ENCODE peak calls at places on chromosome 20, in six cellular contexts. L is trophoblast cell, D is IMR-90, M is neuronal stem cell, G is H1, I is mesendoderm. Q is an unnamed sample.

GRCh38 chr20:12058201-12058600 is 140.5 kb downstream of the BTBD3 start:
- DNase-seq in L (no peak), G (no peak), M (no peak), I (no peak), D (no peak), Q (peak; percentile 22)

GRCh38 chr20:10221022-10221421 is 2.4 kb downstream of the SNAP25 start:
- DNase-seq in D (no peak), M (no peak), G (no peak), L (no peak), I (no peak), Q (no peak)

GRCh38 chr20:63617092-63617875 is 9.6 kb downstream of the GMEB2 start:
- DNase-seq in G (no peak), L (no peak), D (no peak), M (no peak), I (no peak), Q (no peak)

GRCh38 chr20:23336476-23336875 is 14.1 kb upstream of the NXT1 start:
- DNase-seq in G (no peak), I (no peak), M (no peak), L (no peak), D (no peak), Q (no peak)

GRCh38 chr20:49110767-49111694 is 64.9 kb downstream of the CSE1L start:
- DNase-seq in L (no peak), G (no peak), I (no peak), D (no peak), M (no peak), Q (no peak)

GRCh38 chr20:44422083-44422482 is 53.6 kb upstream of the TTPAL start:
- DNase-seq in D (peak; percentile 48), L (no peak), I (no peak), M (no peak), G (no peak), Q (no peak)

GRCh38 chr20:42754713-42755112 is 435.0 kb downstream of the PTPRT start:
- DNase-seq in L (no peak), M (no peak), D (no peak), I (no peak), G (no peak), Q (no peak)

GRCh38 chr20:41774291-41774690 is 156.1 kb upstream of the CHD6 start:
- DNase-seq in L (no peak), I (no peak), G (no peak), M (no peak), D (no peak), Q (no peak)

GRCh38 chr20:22411568-22412450 is 172.6 kb downstream of the FOXA2 start:
- DNase-seq in L (no peak), M (no peak), I (peak; percentile 82), D (no peak), G (no peak), Q (no peak)

GRCh38 chr20:17562804-17563305 is 7.0 kb upstream of the DSTN start:
- DNase-seq in G (no peak), M (no peak), L (no peak), D (peak; percentile 62), I (peak; percentile 35), Q (peak; percentile 90)

GRCh38 chr20:43404880-43405279 is 52.8 kb upstream of the SRSF6 start:
- DNase-seq in D (no peak), L (peak; percentile 34), G (no peak), M (no peak), I (peak; percentile 63), Q (no peak)

GRCh38 chr20:39547546-39548410 is 585.6 kb downstream of the DHX35 start:
- DNase-seq in D (no peak), I (peak; percentile 18), G (no peak), M (no peak), L (no peak), Q (no peak)

GRCh38 chr20:475463-476357 is 13.4 kb upstream of the TBC1D20 start:
- DNase-seq in M (no peak), D (no peak), L (no peak), I (no peak), G (no peak), Q (no peak)

GRCh38 chr20:50366270-50367103 is 143.7 kb upstream of the PTPN1 start:
- DNase-seq in D (peak; percentile 75), G (no peak), L (no peak), I (no peak), M (no peak), Q (peak; percentile 92)

GRCh38 chr20:20065366-20065765 is 13.0 kb downstream of the CFAP61 start:
- DNase-seq in D (no peak), L (no peak), G (no peak), I (no peak), M (no peak), Q (no peak)

GRCh38 chr20:22490287-22491187 is 93.8 kb downstream of the FOXA2 start:
- DNase-seq in I (peak; percentile 77), L (no peak), D (no peak), G (no peak), M (peak; percentile 48), Q (no peak)

GRCh38 chr20:8837396-8837795 is 231.5 kb upstream of the PLCB4 start:
- DNase-seq in M (no peak), G (no peak), D (peak; percentile 96), L (no peak), I (peak; percentile 18), Q (peak; percentile 91)

GRCh38 chr20:63819224-63819917 is 11.7 kb downstream of the ZBTB46 start:
- DNase-seq in M (no peak), I (peak; percentile 28), D (peak; percentile 45), G (no peak), L (no peak), Q (no peak)

GRCh38 chr20:24978493-24978892 is 14.1 kb downstream of the APMAP start:
- DNase-seq in L (no peak), G (no peak), I (no peak), D (no peak), M (no peak), Q (no peak)

GRCh38 chr20:10119336-10119735 is 84.5 kb downstream of the ANKEF1 start:
- DNase-seq in L (no peak), D (no peak), M (no peak), G (no peak), I (no peak), Q (no peak)

GRCh38 chr20:16671753-16672152 is 58.1 kb upstream of the SNRPB2 start:
- DNase-seq in D (no peak), I (no peak), L (no peak), M (no peak), G (no peak), Q (no peak)

GRCh38 chr20:25984933-25985332 is 288.3 kb upstream of the ZNF337 start:
- DNase-seq in I (no peak), G (no peak), L (peak; percentile 16), D (peak; percentile 49), M (no peak), Q (no peak)

GRCh38 chr20:4671015-4671414 is 50.7 kb upstream of the PRND start:
- DNase-seq in D (no peak), L (no peak), I (no peak), G (no peak), M (no peak), Q (no peak)

GRCh38 chr20:6920991-6921613 is 153.6 kb downstream of the BMP2 start:
- DNase-seq in D (no peak), L (no peak), M (no peak), G (no peak), I (no peak), Q (no peak)

GRCh38 chr20:34861386-34862084 is 11.1 kb downstream of the GGT7 start:
- DNase-seq in D (no peak), M (no peak), L (no peak), I (no peak), G (no peak), Q (no peak)

GRCh38 chr20:58228484-58229197 is at the start of gene ANKRD60:
- DNase-seq in G (no peak), I (peak; percentile 74), D (peak; percentile 73), M (peak; percentile 54), L (no peak), Q (peak; percentile 62)
- H2BK120ac ChIP-seq in G (peak within 1 kb of the TSS; percentile 24), I (no peak within 1 kb of the TSS), D (no peak within 1 kb of the TSS), M (no peak within 1 kb of the TSS), L (no peak within 1 kb of the TSS), Q (no peak within 1 kb of the TSS)

GRCh38 chr20:3659492-3660261 is 3.5 kb downstream of the GFRA4 start:
- DNase-seq in D (no peak), I (no peak), G (no peak), L (no peak), M (no peak), Q (no peak)
- H3K27ac ChIP-seq in D (no peak overlapping the region), I (no peak overlapping the region), G (no peak overlapping the region), L (no peak overlapping the region), M (no peak overlapping the region), Q (no peak overlapping the region)

DNA sequence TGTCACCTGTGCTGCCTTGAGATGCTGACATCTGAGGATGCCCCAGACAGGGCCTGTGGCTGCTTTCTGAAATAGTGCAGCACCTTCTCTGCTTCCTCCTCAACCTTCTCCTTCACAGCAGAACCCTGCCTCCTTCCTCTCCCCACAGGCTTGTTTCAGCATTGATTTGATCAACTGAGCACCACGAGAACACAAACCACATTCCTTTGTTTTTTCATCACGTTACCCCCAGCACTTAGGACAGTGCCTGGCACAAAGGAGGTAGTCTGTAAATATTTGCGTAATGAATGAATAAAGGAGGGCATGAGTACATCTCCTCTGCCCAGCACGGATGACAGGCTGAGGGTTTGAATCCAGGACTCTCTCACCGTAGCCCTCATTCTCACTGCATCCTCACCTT is 21.3 kb upstream of the WFDC2 start:
- DNase-seq in D (no peak), G (no peak), I (no peak), L (no peak), M (no peak), Q (no peak)
- H3K4me3 ChIP-seq in D (no peak overlapping the region), G (no peak overlapping the region), I (no peak overlapping the region), L (no peak overlapping the region), M (no peak overlapping the region), Q (peak overlapping the region; percentile 15)

DNA sequence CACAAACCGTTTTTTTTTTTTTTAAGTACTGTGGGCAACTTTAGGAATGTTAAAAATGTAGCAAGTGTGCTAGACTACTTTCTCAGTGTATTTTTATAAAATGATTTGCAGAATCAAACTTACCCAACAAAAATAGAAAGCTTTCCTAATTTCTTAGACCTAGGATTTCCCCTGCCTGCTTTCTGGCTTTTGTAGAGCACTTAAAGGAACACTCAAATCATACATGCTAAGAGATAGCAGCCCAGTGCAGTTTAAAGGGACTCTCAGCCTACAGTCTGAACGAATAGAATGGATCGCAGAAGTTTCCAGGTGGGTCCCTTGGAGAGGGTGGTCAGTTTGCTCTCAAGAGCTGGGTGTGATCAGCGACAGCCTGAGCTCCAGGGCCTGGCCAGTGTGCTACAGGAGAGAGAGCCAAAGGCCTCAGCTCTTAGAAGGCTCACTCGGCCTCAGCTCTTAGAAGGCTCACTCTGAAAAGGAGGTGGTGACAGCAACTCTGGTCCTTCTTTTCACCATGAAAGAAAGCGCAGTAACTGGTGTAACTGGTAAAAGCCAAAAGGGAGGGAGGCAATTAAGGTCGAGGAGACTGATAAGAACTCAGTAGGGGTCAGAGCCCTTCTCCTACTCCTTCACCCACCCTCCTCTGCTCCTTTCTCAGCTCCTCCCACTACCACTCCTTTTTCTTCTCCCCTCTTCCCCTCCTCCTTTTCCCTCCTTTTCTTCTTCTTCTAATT is 142.4 kb downstream of the ZFP64 start:
- DNase-seq in L (no peak), M (peak; percentile 53), G (no peak), I (peak; percentile 88), D (peak; percentile 27), Q (peak; percentile 56)
- H2BK120ac ChIP-seq in L (no peak overlapping the region), M (no peak overlapping the region), G (peak overlapping the region; percentile 16), I (peak overlapping the region; percentile 16), D (peak overlapping the region; percentile 79), Q (peak overlapping the region; percentile 71)

Q was measured in mesenchymal stem cell.